ENCODE peak calls at places on chromosomes 1 and 21, in seven cellular contexts. T is C1 segment of cervical spinal cord, W is MV-4-11, L is cardiac fibroblast, U is stromal cell of bone marrow, F is epithelial cell of esophagus, Z is lung microvascular endothelial cell. R is an unnamed sample.

GRCh38 chr21:39556176-39556575 is 56.6 kb upstream of the B3GALT5 start:
- DNase-seq in T (peak), W (no peak), L (no peak), U (no peak), F (no peak), Z (no peak), R (peak)

GRCh38 chr1:62687421-62687902 is 724 bp downstream of the DOCK7 start:
- DNase-seq in T (peak), W (no peak), L (peak), U (peak), F (peak), Z (peak), R (no peak)

GRCh38 chr1:229378586-229379442 is 36.0 kb upstream of the CCSAP start:
- DNase-seq in T (no peak), W (no peak), L (peak), U (no peak), F (no peak), Z (no peak), R (no peak)

GRCh38 chr1:231590453-231591198 is 36.0 kb upstream of the DISC1 start:
- DNase-seq in T (peak), W (peak), L (peak), U (peak), F (peak), Z (peak), R (peak)

GRCh38 chr1:224852901-224853568 is 76.4 kb upstream of the DNAH14 start:
- DNase-seq in T (no peak), W (peak), L (peak), U (peak), F (peak), Z (peak), R (peak)

GRCh38 chr1:109923131-109923945 is 12.7 kb downstream of the CSF1 start:
- DNase-seq in T (no peak), W (no peak), L (peak), U (no peak), F (no peak), Z (peak), R (no peak)

GRCh38 chr1:194114288-194114687 is 927.9 kb upstream of the B3GALT2 start:
- DNase-seq in T (no peak), W (no peak), L (no peak), U (no peak), F (no peak), Z (no peak), R (no peak)

GRCh38 chr1:162213281-162213909 is 143.9 kb downstream of the NOS1AP start:
- DNase-seq in T (peak), W (no peak), L (no peak), U (no peak), F (no peak), Z (peak), R (no peak)

GRCh38 chr1:78472251-78472620 is 18.5 kb upstream of the PTGFR start:
- DNase-seq in T (no peak), W (no peak), L (peak), U (no peak), F (no peak), Z (no peak), R (no peak)

GRCh38 chr1:186059311-186059710 is 315.7 kb downstream of the TPR start:
- DNase-seq in T (no peak), W (no peak), L (peak), U (no peak), F (peak), Z (no peak), R (no peak)

GRCh38 chr1:243213045-243213787 is 41.9 kb downstream of the CEP170 start:
- DNase-seq in T (no peak), W (peak), L (peak), U (peak), F (peak), Z (no peak), R (no peak)

GRCh38 chr1:54404939-54405880 is 984 bp downstream of the SSBP3 start:
- DNase-seq in T (peak), W (no peak), L (peak), U (no peak), F (peak), Z (peak), R (peak)

GRCh38 chr1:54549181-54549924 is 1.3 kb downstream of the ACOT11 start:
- DNase-seq in T (peak), W (no peak), L (no peak), U (no peak), F (no peak), Z (no peak), R (no peak)

GRCh38 chr1:108107658-108108057 is 92.5 kb downstream of the SLC25A24 start:
- DNase-seq in T (no peak), W (peak), L (peak), U (peak), F (peak), Z (peak), R (no peak)

GRCh38 chr1:29213055-29213454 is 17.7 kb downstream of the MECR start:
- DNase-seq in T (no peak), W (no peak), L (no peak), U (no peak), F (no peak), Z (no peak), R (no peak)

GRCh38 chr1:9561429-9561828 is 22.2 kb downstream of the SLC25A33 start:
- DNase-seq in T (no peak), W (peak), L (peak), U (peak), F (peak), Z (peak), R (peak)

GRCh38 chr1:183632087-183632486 is 3.5 kb downstream of the ARPC5 start:
- DNase-seq in T (no peak), W (no peak), L (peak), U (no peak), F (peak), Z (no peak), R (no peak)

GRCh38 chr1:194940336-194940735 is 1667.9 kb downstream of the KCNT2 start:
- DNase-seq in T (no peak), W (no peak), L (no peak), U (no peak), F (no peak), Z (no peak), R (no peak)

GRCh38 chr1:38064232-38064903 is 17.8 kb upstream of the POU3F1 start:
- DNase-seq in T (no peak), W (no peak), L (peak), U (peak), F (peak), Z (peak), R (no peak)

GRCh38 chr1:36151845-36152203 is 2.5 kb upstream of the TRAPPC3 start:
- DNase-seq in T (no peak), W (peak), L (peak), U (no peak), F (no peak), Z (peak), R (no peak)

GRCh38 chr1:83998599-83999315 is at the start of gene TTLL7:
- DNase-seq in T (peak), W (peak), L (no peak), U (peak), F (peak), Z (peak), R (peak)

GRCh38 chr1:207794861-207795260 is 43.0 kb downstream of the CD46 start:
- DNase-seq in T (no peak), W (no peak), L (no peak), U (no peak), F (no peak), Z (no peak), R (no peak)

GRCh38 chr1:47705517-47706130 is 267.8 kb downstream of the FOXD2 start:
- DNase-seq in T (no peak), W (no peak), L (no peak), U (no peak), F (no peak), Z (no peak), R (no peak)

GRCh38 chr1:237832803-237833202 is 57.9 kb downstream of the ZP4 start:
- DNase-seq in T (no peak), W (no peak), L (no peak), U (no peak), F (no peak), Z (no peak), R (no peak)

GRCh38 chr1:67586596-67586995 is 98.4 kb upstream of the GADD45A start:
- DNase-seq in T (no peak), W (no peak), L (peak), U (peak), F (no peak), Z (peak), R (no peak)

GRCh38 chr1:239816090-239816812 is 275.4 kb upstream of the FMN2 start:
- DNase-seq in T (no peak), W (peak), L (peak), U (peak), F (peak), Z (no peak), R (no peak)

GRCh38 chr1:34918609-34919561 is 10.6 kb downstream of the DLGAP3 start:
- DNase-seq in T (no peak), W (peak), L (peak), U (no peak), F (no peak), Z (no peak), R (no peak)

GRCh38 chr21:41032536-41032935 is 135.4 kb upstream of the BACE2 start:
- DNase-seq in T (no peak), W (no peak), L (no peak), U (no peak), F (peak), Z (no peak), R (no peak)

GRCh38 chr1:50976111-50976889 is 6.3 kb downstream of the CDKN2C start:
- DNase-seq in T (no peak), W (no peak), L (no peak), U (no peak), F (no peak), Z (no peak), R (no peak)

GRCh38 chr1:179938752-179939151 is 15.9 kb upstream of the CEP350 start:
- DNase-seq in T (no peak), W (peak), L (peak), U (no peak), F (peak), Z (no peak), R (no peak)

GRCh38 chr1:94339229-94339927 is 78.8 kb upstream of the ABCD3 start:
- DNase-seq in T (no peak), W (peak), L (no peak), U (no peak), F (no peak), Z (no peak), R (no peak)

GRCh38 chr1:115507256-115507589 is 134.5 kb upstream of the VANGL1 start:
- DNase-seq in T (no peak), W (peak), L (peak), U (no peak), F (peak), Z (peak), R (peak)

GRCh38 chr1:165353731-165354671 is 2.5 kb downstream of the LMX1A start:
- DNase-seq in T (no peak), W (no peak), L (no peak), U (no peak), F (no peak), Z (no peak), R (no peak)

GRCh38 chr21:37870229-37870628 is 46.0 kb downstream of the KCNJ6 start:
- DNase-seq in T (no peak), W (no peak), L (no peak), U (no peak), F (no peak), Z (no peak), R (no peak)

GRCh38 chr1:7575041-7575400 is 196.1 kb upstream of the VAMP3 start:
- DNase-seq in T (no peak), W (no peak), L (no peak), U (no peak), F (no peak), Z (no peak), R (no peak)

GRCh38 chr1:121558514-121558913 is 373.7 kb downstream of the SRGAP2C start:
- DNase-seq in T (no peak), W (peak), L (peak), U (peak), F (peak), Z (peak), R (no peak)

GRCh38 chr1:88216441-88216840 is 467.6 kb upstream of the PKN2 start:
- DNase-seq in T (no peak), W (no peak), L (no peak), U (no peak), F (no peak), Z (no peak), R (no peak)

R was measured in frontal cortex.